ENCODE peak calls at places on chromosomes 13 and 19, in six cellular contexts. M is activated T-cell treated with anti-CD3 and anti-CD28 coated beads, Interleukin-2, amount 50 U/mL, for 72 hours; A is fibroblast of lung; L is thoracic aorta; X is tibial nerve; N is GM10248. B is an unnamed sample.

GRCh38 chr13:97583884-97584497 is 150.0 kb downstream of the RAP2A start:
- DNase-seq in M (no peak), A (no peak), L (no peak), X (no peak), N (no peak), B (no peak)

GRCh38 chr13:97339019-97339988 is 94.7 kb upstream of the RAP2A start:
- DNase-seq in M (no peak), A (peak), L (peak), X (no peak), N (no peak), B (no peak)

GRCh38 chr13:44719857-44720671 is 143.9 kb upstream of the TSC22D1 start:
- DNase-seq in M (no peak), A (peak), L (no peak), X (no peak), N (no peak), B (no peak)

GRCh38 chr13:95533545-95534135 is 18.9 kb upstream of the CLDN10 start:
- DNase-seq in M (no peak), A (no peak), L (no peak), X (no peak), N (no peak), B (no peak)

GRCh38 chr19:38424272-38424671 is 1.7 kb downstream of the RASGRP4 start:
- DNase-seq in M (no peak), A (no peak), L (no peak), X (no peak), N (no peak), B (no peak)

GRCh38 chr13:25330541-25330940 is 29.1 kb downstream of the NUP58 start:
- DNase-seq in M (no peak), A (peak), L (no peak), X (no peak), N (no peak), B (no peak)

GRCh38 chr13:106318941-106319411 is 216.5 kb downstream of the EFNB2 start:
- DNase-seq in M (no peak), A (peak), L (no peak), X (no peak), N (no peak), B (no peak)

GRCh38 chr13:109271991-109272454 is 514.4 kb downstream of the IRS2 start:
- DNase-seq in M (no peak), A (peak), L (no peak), X (no peak), N (no peak), B (no peak)

GRCh38 chr13:42061943-42062342 is 13.5 kb downstream of the DGKH start:
- DNase-seq in M (no peak), A (no peak), L (no peak), X (no peak), N (no peak), B (no peak)

GRCh38 chr13:77239312-77239711 is 87.6 kb downstream of the MYCBP2 start:
- DNase-seq in M (no peak), A (peak), L (no peak), X (no peak), N (no peak), B (no peak)

B was measured in GM20000.